ENCODE peak calls at places on chromosomes 6 and 20, in four cellular contexts. R is A549, B is SK-N-SH, T is HepG2. H is an unnamed sample.

GRCh38 chr20:48765359-48765758 is 62.4 kb downstream of the PREX1 start:
- DNase-seq in B (no peak), R (no peak), T (no peak), H (no peak)

GRCh38 chr6:62613920-62614319 is 327.9 kb upstream of the KHDRBS2 start:
- DNase-seq in R (no peak), T (no peak), B (no peak), H (no peak)

GRCh38 chr20:44728835-44729342 is 13.7 kb downstream of the CCN5 start:
- DNase-seq in R (peak), B (peak), T (no peak), H (no peak)

GRCh38 chr20:48703511-48704219 is 124.1 kb downstream of the PREX1 start:
- DNase-seq in T (no peak), R (no peak), B (no peak), H (no peak)

GRCh38 chr6:1381397-1382330 is 7.7 kb upstream of the FOXF2 start:
- DNase-seq in R (no peak), B (peak), T (no peak), H (no peak)

GRCh38 chr6:148747145-148747492 is 289 bp downstream of the UST start:
- DNase-seq in B (peak), T (no peak), R (no peak), H (no peak)

GRCh38 chr6:170295519-170296422 is 4.9 kb upstream of the DLL1 start:
- DNase-seq in B (peak), R (no peak), T (no peak), H (no peak)

GRCh38 chr20:12614764-12615163 is 394.0 kb upstream of the SPTLC3 start:
- DNase-seq in T (no peak), B (no peak), R (no peak), H (no peak)

GRCh38 chr6:137846772-137847313 is 20.2 kb upstream of the TNFAIP3 start:
- DNase-seq in R (no peak), B (no peak), T (no peak), H (no peak)

GRCh38 chr20:20931024-20931423 is 175.1 kb downstream of the LINC00237 start:
- DNase-seq in R (no peak), B (no peak), T (no peak), H (no peak)

GRCh38 chr6:139778688-139779087 is 404.2 kb upstream of the CITED2 start:
- DNase-seq in B (no peak), R (no peak), T (no peak), H (no peak)

GRCh38 chr6:30097902-30098606 is 14.8 kb downstream of the TRIM31 start:
- DNase-seq in T (no peak), R (no peak), B (no peak), H (no peak)

GRCh38 chr20:48615871-48616270 is 211.9 kb downstream of the PREX1 start:
- DNase-seq in T (no peak), R (no peak), B (no peak), H (no peak)

GRCh38 chr6:95515975-95516374 is 61.4 kb upstream of the MANEA start:
- DNase-seq in B (no peak), T (no peak), R (no peak), H (no peak)

GRCh38 chr20:25276533-25277050 is 28.7 kb downstream of the PYGB start:
- DNase-seq in R (no peak), B (no peak), T (no peak), H (no peak)

GRCh38 chr6:76438768-76439167 is 366.3 kb upstream of the IMPG1 start:
- DNase-seq in T (no peak), R (no peak), B (no peak), H (no peak)

GRCh38 chr6:76439811-76440210 is 367.3 kb upstream of the IMPG1 start:
- DNase-seq in B (no peak), R (no peak), T (no peak), H (no peak)

DNA sequence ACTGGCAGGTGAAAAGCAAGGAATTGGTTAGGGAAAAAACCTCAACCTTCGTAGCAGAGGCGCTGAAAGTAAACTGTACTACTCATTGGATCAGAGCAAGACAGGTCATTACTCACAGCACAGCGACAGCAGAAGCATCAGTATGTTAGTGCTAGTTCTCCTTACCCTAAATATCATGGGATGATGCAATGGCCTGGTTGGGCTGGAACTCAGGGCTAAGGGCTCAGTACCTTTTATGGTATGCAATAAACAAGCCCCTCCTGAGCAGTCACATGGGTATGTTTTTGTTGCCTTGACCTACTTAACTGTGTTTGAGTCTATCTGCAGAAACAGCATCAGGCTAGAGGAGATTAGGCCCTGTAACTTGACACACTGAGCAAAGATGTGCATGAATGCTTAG is 369.4 kb upstream of the IMPG1 start:
- DNase-seq in R (no peak), T (no peak), B (no peak), H (no peak)
- H3K4me3 ChIP-seq in R (no peak), T (no peak), B (no peak), H (no peak)

DNA sequence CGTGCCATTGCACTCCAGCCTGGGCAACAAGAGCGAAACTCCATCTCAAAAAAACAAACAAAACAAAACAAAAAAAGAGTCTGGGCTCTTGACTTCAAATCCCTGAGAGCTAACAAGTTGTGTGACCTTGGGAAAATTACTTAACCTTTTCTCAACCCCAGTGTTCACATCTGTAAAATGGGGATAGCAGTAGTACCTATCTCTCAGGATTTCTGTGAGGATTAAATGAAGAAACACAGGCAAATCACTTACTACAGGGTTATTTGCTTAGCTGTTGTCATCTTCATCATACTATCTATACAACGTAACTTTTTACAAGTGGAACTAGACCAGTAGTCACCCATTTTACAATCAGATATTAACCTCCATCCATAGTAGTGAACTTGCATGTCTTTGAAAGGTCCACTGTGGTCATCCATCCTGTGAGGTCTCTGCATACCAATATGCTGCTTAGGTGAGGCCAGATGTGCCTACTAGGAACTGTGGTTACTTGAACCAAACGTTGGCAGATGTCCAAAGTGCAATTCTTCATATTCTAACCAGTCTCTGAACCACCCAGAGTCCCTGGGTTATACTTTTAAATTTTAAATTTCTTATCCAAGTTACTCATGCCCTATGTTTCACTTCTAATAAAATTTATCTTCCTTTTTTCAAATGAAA is 128.9 kb upstream of the BEND3 start:
- DNase-seq in B (no peak), R (no peak), T (no peak), H (no peak)
- TF ChIP-seq PBX3 in B (no peak), R (no peak), T (no peak), H (no peak)

GRCh38 chr6:144330588-144330987 is 45.5 kb downstream of the UTRN start:
- DNase-seq in B (no peak), T (no peak), R (no peak), H (no peak)
- H3K4me3 ChIP-seq in B (no peak), T (no peak), R (no peak), H (no peak)

GRCh38 chr6:44742828-44743372 is 355.4 kb downstream of the CDC5L start:
- DNase-seq in R (no peak), B (no peak), T (no peak), H (no peak)
- TF ChIP-seq PBX3 in R (no peak), B (no peak), T (no peak), H (no peak)

DNA sequence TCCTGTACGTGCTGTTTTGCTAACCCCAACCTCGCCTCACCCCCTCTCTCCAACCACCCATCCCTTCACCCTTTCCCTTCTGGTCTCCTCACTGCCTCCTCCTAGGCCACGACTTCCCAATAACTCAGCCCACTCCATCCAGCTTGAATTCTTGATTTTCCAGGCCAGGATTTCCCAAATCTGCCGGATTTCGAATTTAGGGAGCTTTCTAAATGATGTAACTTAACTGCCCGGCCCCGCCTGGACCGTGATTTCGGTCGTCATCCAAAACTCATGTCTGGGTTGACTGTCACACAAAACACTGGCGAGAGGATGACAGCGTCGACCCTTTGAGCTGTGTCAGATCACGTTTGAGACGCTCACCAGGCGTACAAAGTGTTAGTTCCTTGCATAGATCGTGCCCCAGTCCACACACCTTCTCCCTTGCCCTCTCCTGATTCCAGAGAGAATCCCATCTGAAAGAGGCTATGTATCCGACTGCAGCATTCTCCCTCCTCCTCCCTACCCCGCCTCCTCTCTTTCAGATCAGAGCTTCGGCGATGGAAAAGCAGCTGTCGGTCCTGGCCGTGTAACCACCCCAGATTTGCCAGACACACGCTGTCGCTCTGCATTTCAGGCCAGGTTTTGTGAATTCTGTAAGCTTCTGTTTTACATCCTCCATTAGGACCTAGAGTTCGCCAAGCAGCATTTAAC is 168.2 kb downstream of the GPX5 start:
- DNase-seq in R (no peak), B (no peak), T (no peak), H (no peak)
- H3K4me3 ChIP-seq in R (no peak), B (no peak), T (no peak), H (no peak)

GRCh38 chr6:34867484-34867883 is 20.4 kb downstream of the TAF11 start:
- DNase-seq in B (no peak), R (peak), T (peak), H (no peak)

GRCh38 chr6:34875292-34876213 is 12.3 kb downstream of the TAF11 start:
- DNase-seq in R (no peak), B (no peak), T (no peak), H (no peak)

GRCh38 chr6:34876451-34876850 is 11.4 kb downstream of the TAF11 start:
- DNase-seq in R (no peak), T (no peak), B (no peak), H (no peak)

GRCh38 chr6:34871853-34872252 is 16.0 kb downstream of the TAF11 start:
- DNase-seq in T (no peak), R (no peak), B (no peak), H (no peak)

GRCh38 chr6:34872332-34872731 is 15.5 kb downstream of the TAF11 start:
- DNase-seq in T (no peak), R (no peak), B (no peak), H (no peak)
- TF ChIP-seq PBX3 in T (no peak), R (no peak), B (no peak), H (no peak)